ENCODE peak calls at places on chromosomes 12 and 14, in seven cellular contexts. X, Y, B, E, Z, I and P are unnamed samples.

GRCh38 chr12:120536064-120536791 is 2.1 kb downstream of the RNF10 start:
- DNase-seq in X (no peak), Y (peak; percentile 37), B (no peak), E (peak; percentile 34), Z (peak; percentile 60), I (no peak), P (no peak)

GRCh38 chr14:20751963-20752562 is 6.4 kb downstream of the EDDM3A start:
- DNase-seq in X (no peak), Y (no peak), B (no peak), E (no peak), Z (no peak), I (no peak), P (no peak)

GRCh38 chr14:96080571-96080970 is 41.4 kb downstream of the C14orf132 start:
- DNase-seq in X (no peak), Y (no peak), B (no peak), E (no peak), Z (no peak), I (no peak), P (no peak)

GRCh38 chr14:53701108-53701875 is 255.3 kb downstream of the BMP4 start:
- DNase-seq in X (no peak), Y (no peak), B (no peak), E (no peak), Z (no peak), I (no peak), P (no peak)

GRCh38 chr12:101027200-101027599 is 182.8 kb downstream of the SLC5A8 start:
- DNase-seq in X (no peak), Y (no peak), B (no peak), E (no peak), Z (no peak), I (no peak), P (no peak)

GRCh38 chr14:104900639-104901512 is 23.8 kb upstream of the PLD4 start:
- DNase-seq in X (no peak), Y (no peak), B (no peak), E (no peak), Z (no peak), I (no peak), P (no peak)

GRCh38 chr12:78209851-78210493 is 379.3 kb downstream of the NAV3 start:
- DNase-seq in X (no peak), Y (no peak), B (no peak), E (no peak), Z (no peak), I (no peak), P (no peak)

GRCh38 chr14:23356036-23356435 is 3.3 kb upstream of the SLC22A17 start:
- DNase-seq in X (no peak), Y (no peak), B (no peak), E (no peak), Z (no peak), I (no peak), P (no peak)

GRCh38 chr12:49661191-49661590 is 37.8 kb downstream of the PRPF40B start:
- DNase-seq in X (no peak), Y (no peak), B (no peak), E (no peak), Z (no peak), I (no peak), P (no peak)

GRCh38 chr12:9668141-9669018 is 1.1 kb upstream of the CLEC2D start:
- DNase-seq in X (no peak), Y (no peak), B (no peak), E (no peak), Z (no peak), I (no peak), P (no peak)

GRCh38 chr14:105525326-105525725 is 1.1 kb upstream of the TMEM121 start:
- DNase-seq in X (no peak), Y (no peak), B (no peak), E (no peak), Z (no peak), I (no peak), P (no peak)

DNA sequence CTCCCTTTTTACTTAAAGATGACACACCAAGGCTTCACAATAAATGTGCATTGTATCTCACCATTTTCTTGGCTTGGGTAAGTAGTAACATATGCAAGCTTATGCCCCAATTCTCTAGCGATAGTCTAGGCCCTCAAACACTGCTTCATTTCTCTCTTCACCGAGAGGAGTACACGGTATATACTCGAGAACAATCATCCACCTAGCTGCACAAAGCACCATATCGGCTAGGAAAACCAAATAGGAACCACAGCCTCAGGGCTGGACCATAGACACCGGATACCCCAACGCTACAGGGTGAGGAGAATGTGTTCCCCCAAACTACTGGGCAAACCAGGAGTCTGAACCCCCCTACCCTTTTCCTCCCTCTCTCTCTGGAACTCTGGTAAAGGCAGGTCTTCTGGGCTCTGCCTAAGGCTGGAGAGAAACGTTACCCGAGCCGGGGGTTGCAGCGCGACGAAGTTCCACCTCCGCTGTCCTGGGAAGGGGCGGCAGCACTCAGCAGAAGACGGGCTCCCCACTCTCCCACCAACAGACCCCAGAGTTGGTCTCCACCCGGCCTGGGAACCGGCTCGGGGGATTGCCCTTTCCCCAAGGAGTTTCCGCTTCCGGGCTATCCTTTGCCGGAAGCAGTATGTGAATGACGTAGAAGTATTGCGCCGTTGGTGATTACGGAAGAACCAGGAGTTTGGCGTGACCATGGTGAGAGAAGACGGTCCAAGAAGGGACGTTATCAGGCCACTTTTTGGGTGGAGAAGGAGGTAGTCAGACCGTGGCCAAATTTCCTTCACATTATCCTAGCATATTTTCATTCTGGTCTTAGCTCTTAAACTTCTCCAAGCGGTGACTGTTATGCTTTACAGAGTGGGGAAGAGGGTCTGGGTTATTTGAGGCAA is at the start of the genes AREL1 and FCF1:
- DNase-seq in X (peak; percentile 58), Y (peak; percentile 84), B (peak; percentile 97), E (peak; percentile 80), Z (peak; percentile 90), I (peak; percentile 64), P (peak; percentile 85)
- TF ChIP-seq EP300 in X (peak; percentile 96), Y (no peak), B (no peak), E (no peak), Z (no peak), I (no peak), P (peak; percentile 27)

GRCh38 chr12:68245071-68246021 is 8.1 kb downstream of the IL22 start:
- DNase-seq in X (no peak), Y (no peak), B (no peak), E (no peak), Z (no peak), I (no peak), P (peak; percentile 18)

GRCh38 chr12:68239309-68239708 is 13.7 kb upstream of the IL26 start:
- DNase-seq in X (no peak), Y (no peak), B (no peak), E (no peak), Z (no peak), I (no peak), P (no peak)

GRCh38 chr12:68240975-68241374 is 12.4 kb downstream of the IL22 start:
- DNase-seq in X (no peak), Y (peak; percentile 29), B (no peak), E (no peak), Z (no peak), I (no peak), P (peak; percentile 52)

GRCh38 chr12:68240079-68240478 is 13.3 kb downstream of the IL22 start:
- DNase-seq in X (no peak), Y (no peak), B (no peak), E (no peak), Z (no peak), I (no peak), P (no peak)

DNA sequence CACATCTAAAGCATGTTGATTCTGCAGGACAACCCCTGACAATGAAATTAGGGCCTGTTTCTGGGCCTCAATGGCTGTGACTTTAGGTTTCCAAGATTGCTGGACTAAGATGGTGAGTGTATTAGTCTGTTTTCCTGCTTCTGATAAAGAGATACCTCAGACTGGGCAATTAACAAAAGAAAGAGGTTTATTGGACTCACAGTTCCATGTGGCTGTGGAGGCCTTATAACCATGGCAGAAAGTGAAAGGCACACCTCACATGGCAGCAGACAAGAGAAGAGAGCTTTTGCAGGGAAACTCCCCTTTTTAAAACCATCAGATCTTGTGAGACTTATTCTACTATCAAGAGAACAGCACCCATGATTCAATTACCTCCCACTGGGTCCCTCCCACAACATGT is 10.6 kb downstream of the IL22 start:
- DNase-seq in X (no peak), Y (no peak), B (no peak), E (no peak), Z (no peak), I (no peak), P (no peak)
- TF ChIP-seq POLR2A in X (no peak), Y (no peak), B (no peak), E (no peak), Z (no peak), I (no peak), P (no peak)

GRCh38 chr14:81517798-81518398 is 15.8 kb downstream of the SEL1L start:
- DNase-seq in X (no peak), Y (peak; percentile 30), B (no peak), E (no peak), Z (peak; percentile 66), I (no peak), P (peak; percentile 60)

GRCh38 chr14:81523616-81524015 is 10.0 kb downstream of the SEL1L start:
- DNase-seq in X (no peak), Y (no peak), B (no peak), E (no peak), Z (no peak), I (no peak), P (no peak)

GRCh38 chr14:81523016-81523415 is 10.6 kb downstream of the SEL1L start:
- DNase-seq in X (no peak), Y (no peak), B (no peak), E (no peak), Z (no peak), I (no peak), P (no peak)

GRCh38 chr14:81519200-81519998 is 14.3 kb downstream of the SEL1L start:
- DNase-seq in X (no peak), Y (no peak), B (no peak), E (no peak), Z (no peak), I (no peak), P (no peak)

DNA sequence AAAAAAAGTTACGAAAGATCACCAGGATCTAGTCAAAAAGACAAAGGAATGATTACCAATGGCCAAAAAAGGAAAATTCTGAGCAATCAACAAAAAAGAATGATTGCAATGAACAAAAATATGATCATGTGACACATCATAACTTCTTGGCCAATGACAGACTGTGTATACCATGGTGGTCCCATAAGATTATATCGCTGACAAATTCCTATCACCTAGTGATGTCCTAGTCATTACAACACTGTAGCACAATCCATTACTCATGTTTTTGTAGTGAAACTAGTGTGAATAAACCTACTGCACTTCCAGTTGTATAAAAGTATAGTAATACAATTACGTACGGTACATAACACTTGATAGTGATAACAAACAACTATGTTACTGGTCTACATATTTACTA is 12.3 kb downstream of the SEL1L start:
- DNase-seq in X (no peak), Y (no peak), B (no peak), E (no peak), Z (no peak), I (no peak), P (no peak)
- H3K4me1 ChIP-seq in X (peaks cover 41% of the 10 kb centered on the region), Y (peaks cover 35% of the 10 kb centered on the region), B (peaks cover 36% of the 10 kb centered on the region), E (peaks cover 34% of the 10 kb centered on the region), Z (peaks cover 47% of the 10 kb centered on the region), I (peaks cover 42% of the 10 kb centered on the region), P (peaks cover 23% of the 10 kb centered on the region)

DNA sequence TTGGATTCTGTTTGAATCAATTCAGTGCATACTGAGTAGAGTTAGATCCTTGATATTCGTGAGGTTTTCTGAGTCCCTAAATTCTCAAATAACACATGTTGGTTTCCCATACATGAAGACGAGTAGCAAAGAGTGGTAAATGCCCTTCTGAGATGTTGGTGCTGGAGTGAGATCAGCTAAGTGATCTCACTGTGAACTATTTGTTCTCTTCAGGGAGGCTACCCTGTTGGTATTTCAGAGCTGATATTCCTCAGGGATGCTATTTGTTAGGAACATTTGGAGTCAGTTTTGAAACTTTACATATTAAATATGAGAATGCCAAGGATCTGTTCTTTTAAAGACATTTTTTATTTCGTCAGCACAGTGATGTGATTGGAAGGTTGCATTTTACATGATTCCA is 54.7 kb downstream of the SUSD6 start:
- DNase-seq in X (no peak), Y (no peak), B (no peak), E (no peak), Z (no peak), I (no peak), P (no peak)
- TF ChIP-seq EP300 in X (no peak), Y (no peak), B (no peak), E (no peak), Z (no peak), I (no peak), P (no peak)